ENCODE peak calls at places on chromosome 22, in seven cellular contexts. One of them, this sample, is unnamed.

GRCh38 chr22:46764140-46764680 is 1.8 kb downstream of the TBC1D22A start:
- DNase-seq in tibial artery: no peak
- DNase-seq in nucleus accumbens: no peak
- DNase-seq in stimulated activated effector memory CD8-positive, alpha-beta T cell treated with anti-CD3 and anti-CD28 coated beads, Interleukin-12 subunit alpha, Interleukin-12 subunit beta, amount 100 ng/mL, for 72 hours: no peak
- DNase-seq in stimulated activated CD8-positive, alpha-beta memory T cell treated with anti-CD3 and anti-CD28 coated beads, Interleukin-15, amount 100 ng/mL, for 24 hours: no peak
- DNase-seq in activated naive CD8-positive, alpha-beta T cell treated with anti-CD3 and anti-CD28 coated beads, Interleukin-2, amount 50 U/mL, for 24 hours: no peak
- DNase-seq in stimulated activated CD4-positive, alpha-beta T cell treated with anti-CD3 and anti-CD28 coated beads, Interleukin-15, amount 100 ng/mL, for 24 hours: no peak
- DNase-seq in this sample: no peak

GRCh38 chr22:20825624-20826023 is 33.0 kb downstream of the PI4KA start:
- DNase-seq in tibial artery: no peak
- DNase-seq in stimulated activated CD4-positive, alpha-beta T cell treated with anti-CD3 and anti-CD28 coated beads, Interleukin-15, amount 100 ng/mL, for 24 hours: no peak
- DNase-seq in stimulated activated CD8-positive, alpha-beta memory T cell treated with anti-CD3 and anti-CD28 coated beads, Interleukin-15, amount 100 ng/mL, for 24 hours: no peak
- DNase-seq in activated naive CD8-positive, alpha-beta T cell treated with anti-CD3 and anti-CD28 coated beads, Interleukin-2, amount 50 U/mL, for 24 hours: no peak
- DNase-seq in nucleus accumbens: no peak
- DNase-seq in stimulated activated effector memory CD8-positive, alpha-beta T cell treated with anti-CD3 and anti-CD28 coated beads, Interleukin-12 subunit alpha, Interleukin-12 subunit beta, amount 100 ng/mL, for 72 hours: no peak
- DNase-seq in this sample: no peak

GRCh38 chr22:21677606-21678443 is 12.0 kb downstream of the PPIL2 start:
- DNase-seq in stimulated activated CD8-positive, alpha-beta memory T cell treated with anti-CD3 and anti-CD28 coated beads, Interleukin-15, amount 100 ng/mL, for 24 hours: no peak
- DNase-seq in stimulated activated CD4-positive, alpha-beta T cell treated with anti-CD3 and anti-CD28 coated beads, Interleukin-15, amount 100 ng/mL, for 24 hours: no peak
- DNase-seq in activated naive CD8-positive, alpha-beta T cell treated with anti-CD3 and anti-CD28 coated beads, Interleukin-2, amount 50 U/mL, for 24 hours: no peak
- DNase-seq in nucleus accumbens: no peak
- DNase-seq in tibial artery: no peak
- DNase-seq in stimulated activated effector memory CD8-positive, alpha-beta T cell treated with anti-CD3 and anti-CD28 coated beads, Interleukin-12 subunit alpha, Interleukin-12 subunit beta, amount 100 ng/mL, for 72 hours: no peak
- DNase-seq in this sample: no peak

GRCh38 chr22:35538801-35539321 is 1.8 kb upstream of the RASD2 start:
- DNase-seq in tibial artery: no peak
- DNase-seq in activated naive CD8-positive, alpha-beta T cell treated with anti-CD3 and anti-CD28 coated beads, Interleukin-2, amount 50 U/mL, for 24 hours: peak
- DNase-seq in nucleus accumbens: no peak
- DNase-seq in stimulated activated CD4-positive, alpha-beta T cell treated with anti-CD3 and anti-CD28 coated beads, Interleukin-15, amount 100 ng/mL, for 24 hours: peak
- DNase-seq in stimulated activated effector memory CD8-positive, alpha-beta T cell treated with anti-CD3 and anti-CD28 coated beads, Interleukin-12 subunit alpha, Interleukin-12 subunit beta, amount 100 ng/mL, for 72 hours: no peak
- DNase-seq in stimulated activated CD8-positive, alpha-beta memory T cell treated with anti-CD3 and anti-CD28 coated beads, Interleukin-15, amount 100 ng/mL, for 24 hours: no peak
- DNase-seq in this sample: peak

GRCh38 chr22:44030702-44031082 is 6.6 kb downstream of the PARVB start:
- DNase-seq in stimulated activated effector memory CD8-positive, alpha-beta T cell treated with anti-CD3 and anti-CD28 coated beads, Interleukin-12 subunit alpha, Interleukin-12 subunit beta, amount 100 ng/mL, for 72 hours: no peak
- DNase-seq in activated naive CD8-positive, alpha-beta T cell treated with anti-CD3 and anti-CD28 coated beads, Interleukin-2, amount 50 U/mL, for 24 hours: no peak
- DNase-seq in nucleus accumbens: no peak
- DNase-seq in stimulated activated CD8-positive, alpha-beta memory T cell treated with anti-CD3 and anti-CD28 coated beads, Interleukin-15, amount 100 ng/mL, for 24 hours: no peak
- DNase-seq in tibial artery: no peak
- DNase-seq in stimulated activated CD4-positive, alpha-beta T cell treated with anti-CD3 and anti-CD28 coated beads, Interleukin-15, amount 100 ng/mL, for 24 hours: no peak
- DNase-seq in this sample: no peak

GRCh38 chr22:21962655-21962949 is 10.0 kb upstream of the PPM1F start:
- DNase-seq in tibial artery: no peak
- DNase-seq in nucleus accumbens: no peak
- DNase-seq in stimulated activated effector memory CD8-positive, alpha-beta T cell treated with anti-CD3 and anti-CD28 coated beads, Interleukin-12 subunit alpha, Interleukin-12 subunit beta, amount 100 ng/mL, for 72 hours: no peak
- DNase-seq in activated naive CD8-positive, alpha-beta T cell treated with anti-CD3 and anti-CD28 coated beads, Interleukin-2, amount 50 U/mL, for 24 hours: no peak
- DNase-seq in stimulated activated CD8-positive, alpha-beta memory T cell treated with anti-CD3 and anti-CD28 coated beads, Interleukin-15, amount 100 ng/mL, for 24 hours: no peak
- DNase-seq in stimulated activated CD4-positive, alpha-beta T cell treated with anti-CD3 and anti-CD28 coated beads, Interleukin-15, amount 100 ng/mL, for 24 hours: no peak
- DNase-seq in this sample: no peak

GRCh38 chr22:42970029-42970428 is 44.9 kb downstream of the PACSIN2 start:
- DNase-seq in stimulated activated CD4-positive, alpha-beta T cell treated with anti-CD3 and anti-CD28 coated beads, Interleukin-15, amount 100 ng/mL, for 24 hours: no peak
- DNase-seq in tibial artery: no peak
- DNase-seq in activated naive CD8-positive, alpha-beta T cell treated with anti-CD3 and anti-CD28 coated beads, Interleukin-2, amount 50 U/mL, for 24 hours: no peak
- DNase-seq in stimulated activated effector memory CD8-positive, alpha-beta T cell treated with anti-CD3 and anti-CD28 coated beads, Interleukin-12 subunit alpha, Interleukin-12 subunit beta, amount 100 ng/mL, for 72 hours: no peak
- DNase-seq in nucleus accumbens: no peak
- DNase-seq in stimulated activated CD8-positive, alpha-beta memory T cell treated with anti-CD3 and anti-CD28 coated beads, Interleukin-15, amount 100 ng/mL, for 24 hours: no peak
- DNase-seq in this sample: no peak

GRCh38 chr22:22463855-22464540 is 44.5 kb downstream of the ZNF280B start:
- DNase-seq in stimulated activated CD8-positive, alpha-beta memory T cell treated with anti-CD3 and anti-CD28 coated beads, Interleukin-15, amount 100 ng/mL, for 24 hours: no peak
- DNase-seq in nucleus accumbens: peak
- DNase-seq in tibial artery: no peak
- DNase-seq in stimulated activated CD4-positive, alpha-beta T cell treated with anti-CD3 and anti-CD28 coated beads, Interleukin-15, amount 100 ng/mL, for 24 hours: peak
- DNase-seq in activated naive CD8-positive, alpha-beta T cell treated with anti-CD3 and anti-CD28 coated beads, Interleukin-2, amount 50 U/mL, for 24 hours: peak
- DNase-seq in stimulated activated effector memory CD8-positive, alpha-beta T cell treated with anti-CD3 and anti-CD28 coated beads, Interleukin-12 subunit alpha, Interleukin-12 subunit beta, amount 100 ng/mL, for 72 hours: peak
- DNase-seq in this sample: no peak

GRCh38 chr22:31676700-31677099 is 14.7 kb upstream of the PISD start:
- DNase-seq in stimulated activated effector memory CD8-positive, alpha-beta T cell treated with anti-CD3 and anti-CD28 coated beads, Interleukin-12 subunit alpha, Interleukin-12 subunit beta, amount 100 ng/mL, for 72 hours: peak
- DNase-seq in stimulated activated CD8-positive, alpha-beta memory T cell treated with anti-CD3 and anti-CD28 coated beads, Interleukin-15, amount 100 ng/mL, for 24 hours: peak
- DNase-seq in stimulated activated CD4-positive, alpha-beta T cell treated with anti-CD3 and anti-CD28 coated beads, Interleukin-15, amount 100 ng/mL, for 24 hours: peak
- DNase-seq in activated naive CD8-positive, alpha-beta T cell treated with anti-CD3 and anti-CD28 coated beads, Interleukin-2, amount 50 U/mL, for 24 hours: peak
- DNase-seq in nucleus accumbens: peak
- DNase-seq in tibial artery: peak
- DNase-seq in this sample: peak

GRCh38 chr22:48835857-48836672 is 991.6 kb downstream of the BRD1 start:
- DNase-seq in stimulated activated effector memory CD8-positive, alpha-beta T cell treated with anti-CD3 and anti-CD28 coated beads, Interleukin-12 subunit alpha, Interleukin-12 subunit beta, amount 100 ng/mL, for 72 hours: no peak
- DNase-seq in activated naive CD8-positive, alpha-beta T cell treated with anti-CD3 and anti-CD28 coated beads, Interleukin-2, amount 50 U/mL, for 24 hours: no peak
- DNase-seq in stimulated activated CD8-positive, alpha-beta memory T cell treated with anti-CD3 and anti-CD28 coated beads, Interleukin-15, amount 100 ng/mL, for 24 hours: no peak
- DNase-seq in stimulated activated CD4-positive, alpha-beta T cell treated with anti-CD3 and anti-CD28 coated beads, Interleukin-15, amount 100 ng/mL, for 24 hours: no peak
- DNase-seq in tibial artery: no peak
- DNase-seq in nucleus accumbens: no peak
- DNase-seq in this sample: no peak

GRCh38 chr22:17284917-17285316 is 65.7 kb upstream of the ADA2 start:
- DNase-seq in activated naive CD8-positive, alpha-beta T cell treated with anti-CD3 and anti-CD28 coated beads, Interleukin-2, amount 50 U/mL, for 24 hours: no peak
- DNase-seq in nucleus accumbens: no peak
- DNase-seq in tibial artery: no peak
- DNase-seq in stimulated activated CD4-positive, alpha-beta T cell treated with anti-CD3 and anti-CD28 coated beads, Interleukin-15, amount 100 ng/mL, for 24 hours: no peak
- DNase-seq in stimulated activated effector memory CD8-positive, alpha-beta T cell treated with anti-CD3 and anti-CD28 coated beads, Interleukin-12 subunit alpha, Interleukin-12 subunit beta, amount 100 ng/mL, for 72 hours: no peak
- DNase-seq in stimulated activated CD8-positive, alpha-beta memory T cell treated with anti-CD3 and anti-CD28 coated beads, Interleukin-15, amount 100 ng/mL, for 24 hours: no peak
- DNase-seq in this sample: no peak

This sample was measured in gastrocnemius medialis.